ENCODE peak calls at places on chromosomes 6 and 20, in eight cellular contexts. V is coronary artery, D is A549, X is GM23338, Z is SK-N-DZ, P is kidney glomerular epithelial cell, W is LoVo, I is ureter. E is an unnamed sample.

GRCh38 chr6:159229526-159229925 is 60.3 kb downstream of the FNDC1 start:
- DNase-seq in V (no peak), D (no peak), X (no peak), Z (no peak), P (no peak), W (no peak), I (no peak), E (no peak)

GRCh38 chr6:6964675-6965074 is 143.1 kb upstream of the RREB1 start:
- DNase-seq in V (no peak), D (no peak), X (no peak), Z (no peak), P (no peak), W (no peak), I (no peak), E (no peak)

GRCh38 chr6:21679761-21680265 is 86.3 kb downstream of the SOX4 start:
- DNase-seq in V (no peak), D (peak), X (no peak), Z (no peak), P (peak), W (no peak), I (no peak), E (no peak)

GRCh38 chr6:105324386-105325000 is 78.4 kb downstream of the PREP start:
- DNase-seq in V (no peak), D (no peak), X (no peak), Z (no peak), P (peak), W (no peak), I (no peak), E (no peak)

GRCh38 chr20:745683-746301 is 22.5 kb downstream of the SLC52A3 start:
- DNase-seq in V (no peak), D (peak), X (no peak), Z (no peak), P (no peak), W (no peak), I (no peak), E (no peak)

GRCh38 chr6:135257641-135258405 is 76.7 kb downstream of the MYB start:
- DNase-seq in V (no peak), D (no peak), X (no peak), Z (no peak), P (no peak), W (no peak), I (no peak), E (peak)

GRCh38 chr6:116535109-116535508 is 10.4 kb downstream of the TRAPPC3L start:
- DNase-seq in V (no peak), D (no peak), X (no peak), Z (no peak), P (no peak), W (no peak), I (no peak), E (no peak)

GRCh38 chr6:148166339-148166949 is 176.2 kb upstream of the SASH1 start:
- DNase-seq in V (no peak), D (peak), X (peak), Z (peak), P (peak), W (peak), I (no peak), E (no peak)

GRCh38 chr6:143119260-143119659 is 58.6 kb downstream of the AIG1 start:
- DNase-seq in V (no peak), D (no peak), X (no peak), Z (no peak), P (no peak), W (no peak), I (no peak), E (no peak)

GRCh38 chr20:33014336-33015113 is 7.0 kb downstream of the BPIFB2 start:
- DNase-seq in V (no peak), D (no peak), X (no peak), Z (no peak), P (no peak), W (no peak), I (no peak), E (no peak)

GRCh38 chr20:19992996-19993908 is 23.9 kb upstream of the NAA20 start:
- DNase-seq in V (no peak), D (peak), X (peak), Z (no peak), P (peak), W (peak), I (no peak), E (no peak)

GRCh38 chr6:96522469-96523009 is 933 bp downstream of the UFL1 start:
- DNase-seq in V (no peak), D (peak), X (no peak), Z (peak), P (no peak), W (peak), I (no peak), E (no peak)

GRCh38 chr6:4780360-4780812 is 4.2 kb downstream of the CDYL start:
- DNase-seq in V (no peak), D (peak), X (peak), Z (no peak), P (no peak), W (peak), I (no peak), E (no peak)

GRCh38 chr20:9072741-9073310 is 3.9 kb downstream of the PLCB4 start:
- DNase-seq in V (no peak), D (peak), X (peak), Z (no peak), P (no peak), W (no peak), I (no peak), E (no peak)

GRCh38 chr6:47153066-47153755 is 111.1 kb upstream of the ADGRF1 start:
- DNase-seq in V (no peak), D (peak), X (peak), Z (no peak), P (peak), W (peak), I (no peak), E (no peak)

GRCh38 chr6:117440558-117441525 is 15.1 kb upstream of the ROS1 start:
- DNase-seq in V (no peak), D (peak), X (no peak), Z (no peak), P (peak), W (peak), I (no peak), E (no peak)

GRCh38 chr6:1942834-1943233 is 302.6 kb downstream of the GMDS start:
- DNase-seq in V (no peak), D (no peak), X (no peak), Z (no peak), P (no peak), W (no peak), I (no peak), E (no peak)

GRCh38 chr6:143270026-143270425 is 180.5 kb downstream of the ADAT2 start:
- DNase-seq in V (no peak), D (no peak), X (no peak), Z (no peak), P (no peak), W (no peak), I (no peak), E (no peak)

GRCh38 chr6:132814716-132815570 is 574 bp downstream of the RPS12 start:
- DNase-seq in V (no peak), D (no peak), X (no peak), Z (no peak), P (no peak), W (peak), I (no peak), E (no peak)

GRCh38 chr6:4664117-4664626 is 112.0 kb upstream of the CDYL start:
- DNase-seq in V (peak), D (no peak), X (no peak), Z (no peak), P (no peak), W (no peak), I (peak), E (peak)

GRCh38 chr6:122068291-122068769 is 331.1 kb upstream of the HSF2 start:
- DNase-seq in V (no peak), D (no peak), X (no peak), Z (no peak), P (no peak), W (no peak), I (no peak), E (no peak)

GRCh38 chr6:108661430-108661829 is 100.7 kb downstream of the FOXO3 start:
- DNase-seq in V (no peak), D (no peak), X (no peak), Z (peak), P (no peak), W (no peak), I (no peak), E (no peak)

GRCh38 chr6:165184192-165184979 is 125.0 kb downstream of the C6orf118 start:
- DNase-seq in V (no peak), D (no peak), X (no peak), Z (no peak), P (no peak), W (no peak), I (no peak), E (no peak)

GRCh38 chr20:9332783-9333482 is 181.5 kb upstream of the LAMP5 start:
- DNase-seq in V (no peak), D (no peak), X (no peak), Z (no peak), P (no peak), W (peak), I (no peak), E (no peak)

GRCh38 chr20:60117040-60117439 is 158.8 kb downstream of the CDH26 start:
- DNase-seq in V (no peak), D (no peak), X (no peak), Z (no peak), P (no peak), W (no peak), I (no peak), E (no peak)